ENCODE peak calls at places on chromosomes 5 and 9, in four cellular contexts. L is germinal center, V is T-helper 1 cell, C is astrocyte of the cerebellum. J is an unnamed sample.

GRCh38 chr9:121945281-121945680 is 147.8 kb downstream of the TTLL11 start:
- DNase-seq in L (no peak), V (no peak), C (no peak), J (no peak)

GRCh38 chr5:106292654-106293053 is 1378.1 kb downstream of the EFNA5 start:
- DNase-seq in V (no peak), L (no peak), C (no peak), J (no peak)

GRCh38 chr9:99488109-99489042 is 266.3 kb downstream of the SEC61B start:
- DNase-seq in L (no peak), V (no peak), C (no peak), J (no peak)

GRCh38 chr5:31048282-31048974 is 145.1 kb upstream of the CDH6 start:
- DNase-seq in V (peak; percentile 0), L (no peak), C (no peak), J (no peak)

GRCh38 chr5:155833282-155833681 is 493.7 kb upstream of the SGCD start:
- DNase-seq in V (no peak), L (no peak), C (no peak), J (no peak)

GRCh38 chr9:121860744-121861143 is 209.3 kb downstream of the DAB2IP start:
- DNase-seq in C (peak; percentile 93), V (no peak), L (no peak), J (peak; percentile 11)

GRCh38 chr5:73532195-73532594 is 33.2 kb downstream of the ANKRA2 start:
- DNase-seq in V (no peak), C (no peak), L (no peak), J (no peak)

GRCh38 chr9:98780059-98780749 is 16.2 kb downstream of the ANKS6 start:
- DNase-seq in C (no peak), V (no peak), L (no peak), J (no peak)

GRCh38 chr5:130011986-130012385 is 107.7 kb downstream of the CHSY3 start:
- DNase-seq in V (no peak), C (no peak), L (no peak), J (no peak)

J was measured in lung microvascular endothelial cell.